ENCODE peak calls at places on chromosomes 1 and 21, in nine cellular contexts. One of them, this sample, is unnamed.

GRCh38 chr1:21289700-21290545 is at the start of gene ECE1:
- DNase-seq in HEK293T: peak
- DNase-seq in heart left ventricle: peak
- DNase-seq in mucosa of gallbladder: no peak
- DNase-seq in fibroblast of mammary gland: no peak
- DNase-seq in NCI-H1694: no peak
- DNase-seq in RWPE1: peak
- DNase-seq in neural crest cell: peak
- DNase-seq in activated CD8-positive, alpha-beta memory T cell treated with anti-CD3 and anti-CD28 coated beads for 4 hours: no peak
- DNase-seq in this sample: no peak

GRCh38 chr1:182113879-182114626 is 52.5 kb upstream of the ZNF648 start:
- DNase-seq in HEK293T: no peak
- DNase-seq in heart left ventricle: no peak
- DNase-seq in mucosa of gallbladder: no peak
- DNase-seq in fibroblast of mammary gland: no peak
- DNase-seq in NCI-H1694: no peak
- DNase-seq in RWPE1: no peak
- DNase-seq in neural crest cell: peak
- DNase-seq in activated CD8-positive, alpha-beta memory T cell treated with anti-CD3 and anti-CD28 coated beads for 4 hours: no peak
- DNase-seq in this sample: no peak

GRCh38 chr1:115929846-115930245 is 46.5 kb upstream of the SLC22A15 start:
- DNase-seq in HEK293T: no peak
- DNase-seq in heart left ventricle: no peak
- DNase-seq in mucosa of gallbladder: no peak
- DNase-seq in fibroblast of mammary gland: peak
- DNase-seq in NCI-H1694: no peak
- DNase-seq in RWPE1: peak
- DNase-seq in neural crest cell: no peak
- DNase-seq in activated CD8-positive, alpha-beta memory T cell treated with anti-CD3 and anti-CD28 coated beads for 4 hours: no peak
- DNase-seq in this sample: no peak

GRCh38 chr1:15406911-15407559 is 2.7 kb upstream of the EFHD2 start:
- DNase-seq in HEK293T: no peak
- DNase-seq in heart left ventricle: no peak
- DNase-seq in mucosa of gallbladder: no peak
- DNase-seq in fibroblast of mammary gland: peak
- DNase-seq in NCI-H1694: no peak
- DNase-seq in RWPE1: no peak
- DNase-seq in neural crest cell: no peak
- DNase-seq in activated CD8-positive, alpha-beta memory T cell treated with anti-CD3 and anti-CD28 coated beads for 4 hours: no peak
- DNase-seq in this sample: no peak

GRCh38 chr1:78303620-78304019 is 187.2 kb upstream of the PTGFR start:
- DNase-seq in HEK293T: no peak
- DNase-seq in heart left ventricle: no peak
- DNase-seq in mucosa of gallbladder: peak
- DNase-seq in fibroblast of mammary gland: peak
- DNase-seq in NCI-H1694: no peak
- DNase-seq in RWPE1: peak
- DNase-seq in neural crest cell: no peak
- DNase-seq in activated CD8-positive, alpha-beta memory T cell treated with anti-CD3 and anti-CD28 coated beads for 4 hours: no peak
- DNase-seq in this sample: peak

GRCh38 chr1:109201123-109201703 is 12.5 kb upstream of the SARS1 start:
- DNase-seq in HEK293T: peak
- DNase-seq in heart left ventricle: no peak
- DNase-seq in mucosa of gallbladder: peak
- DNase-seq in fibroblast of mammary gland: peak
- DNase-seq in NCI-H1694: peak
- DNase-seq in RWPE1: peak
- DNase-seq in neural crest cell: peak
- DNase-seq in activated CD8-positive, alpha-beta memory T cell treated with anti-CD3 and anti-CD28 coated beads for 4 hours: peak
- DNase-seq in this sample: no peak

GRCh38 chr1:192475970-192476369 is 99.6 kb upstream of the RGS1 start:
- DNase-seq in HEK293T: no peak
- DNase-seq in heart left ventricle: no peak
- DNase-seq in mucosa of gallbladder: no peak
- DNase-seq in fibroblast of mammary gland: no peak
- DNase-seq in NCI-H1694: no peak
- DNase-seq in RWPE1: no peak
- DNase-seq in neural crest cell: no peak
- DNase-seq in activated CD8-positive, alpha-beta memory T cell treated with anti-CD3 and anti-CD28 coated beads for 4 hours: no peak
- DNase-seq in this sample: no peak

GRCh38 chr1:234979316-234980223 is 149.1 kb downstream of the TOMM20 start:
- DNase-seq in HEK293T: no peak
- DNase-seq in heart left ventricle: no peak
- DNase-seq in mucosa of gallbladder: no peak
- DNase-seq in fibroblast of mammary gland: no peak
- DNase-seq in NCI-H1694: no peak
- DNase-seq in RWPE1: no peak
- DNase-seq in neural crest cell: no peak
- DNase-seq in activated CD8-positive, alpha-beta memory T cell treated with anti-CD3 and anti-CD28 coated beads for 4 hours: no peak
- DNase-seq in this sample: no peak

GRCh38 chr1:170225735-170226524 is 80.2 kb downstream of the NTMT2 start:
- DNase-seq in HEK293T: no peak
- DNase-seq in heart left ventricle: no peak
- DNase-seq in mucosa of gallbladder: no peak
- DNase-seq in fibroblast of mammary gland: no peak
- DNase-seq in NCI-H1694: no peak
- DNase-seq in RWPE1: no peak
- DNase-seq in neural crest cell: no peak
- DNase-seq in activated CD8-positive, alpha-beta memory T cell treated with anti-CD3 and anti-CD28 coated beads for 4 hours: no peak
- DNase-seq in this sample: no peak

GRCh38 chr21:26809745-26810144 is 35.5 kb downstream of the ADAMTS1 start:
- DNase-seq in HEK293T: no peak
- DNase-seq in heart left ventricle: no peak
- DNase-seq in mucosa of gallbladder: no peak
- DNase-seq in fibroblast of mammary gland: no peak
- DNase-seq in NCI-H1694: no peak
- DNase-seq in RWPE1: peak
- DNase-seq in neural crest cell: no peak
- DNase-seq in activated CD8-positive, alpha-beta memory T cell treated with anti-CD3 and anti-CD28 coated beads for 4 hours: no peak
- DNase-seq in this sample: no peak

GRCh38 chr1:99529002-99529401 is 116.9 kb upstream of the PALMD start:
- DNase-seq in HEK293T: no peak
- DNase-seq in heart left ventricle: no peak
- DNase-seq in mucosa of gallbladder: no peak
- DNase-seq in fibroblast of mammary gland: no peak
- DNase-seq in NCI-H1694: no peak
- DNase-seq in RWPE1: no peak
- DNase-seq in neural crest cell: no peak
- DNase-seq in activated CD8-positive, alpha-beta memory T cell treated with anti-CD3 and anti-CD28 coated beads for 4 hours: no peak
- DNase-seq in this sample: no peak

GRCh38 chr1:233327938-233328660 is 575 bp downstream of the MAP3K21 start:
- DNase-seq in HEK293T: peak
- DNase-seq in heart left ventricle: peak
- DNase-seq in mucosa of gallbladder: peak
- DNase-seq in fibroblast of mammary gland: no peak
- DNase-seq in NCI-H1694: no peak
- DNase-seq in RWPE1: peak
- DNase-seq in neural crest cell: no peak
- DNase-seq in activated CD8-positive, alpha-beta memory T cell treated with anti-CD3 and anti-CD28 coated beads for 4 hours: no peak
- DNase-seq in this sample: no peak

GRCh38 chr21:44440241-44441040 is 14.9 kb upstream of the LRRC3 start:
- DNase-seq in HEK293T: no peak
- DNase-seq in heart left ventricle: peak
- DNase-seq in mucosa of gallbladder: no peak
- DNase-seq in fibroblast of mammary gland: no peak
- DNase-seq in NCI-H1694: no peak
- DNase-seq in RWPE1: no peak
- DNase-seq in neural crest cell: no peak
- DNase-seq in activated CD8-positive, alpha-beta memory T cell treated with anti-CD3 and anti-CD28 coated beads for 4 hours: no peak
- DNase-seq in this sample: no peak

GRCh38 chr1:81158592-81158991 is 642.1 kb upstream of the ADGRL2 start:
- DNase-seq in HEK293T: no peak
- DNase-seq in heart left ventricle: no peak
- DNase-seq in mucosa of gallbladder: no peak
- DNase-seq in fibroblast of mammary gland: peak
- DNase-seq in NCI-H1694: no peak
- DNase-seq in RWPE1: no peak
- DNase-seq in neural crest cell: no peak
- DNase-seq in activated CD8-positive, alpha-beta memory T cell treated with anti-CD3 and anti-CD28 coated beads for 4 hours: no peak
- DNase-seq in this sample: no peak

GRCh38 chr1:92210701-92211100 is 7.0 kb upstream of the C1orf146 start:
- DNase-seq in HEK293T: no peak
- DNase-seq in heart left ventricle: no peak
- DNase-seq in mucosa of gallbladder: no peak
- DNase-seq in fibroblast of mammary gland: no peak
- DNase-seq in NCI-H1694: no peak
- DNase-seq in RWPE1: no peak
- DNase-seq in neural crest cell: no peak
- DNase-seq in activated CD8-positive, alpha-beta memory T cell treated with anti-CD3 and anti-CD28 coated beads for 4 hours: no peak
- DNase-seq in this sample: no peak

GRCh38 chr1:10189659-10190058 is 20.7 kb upstream of the KIF1B start:
- DNase-seq in HEK293T: no peak
- DNase-seq in heart left ventricle: no peak
- DNase-seq in mucosa of gallbladder: no peak
- DNase-seq in fibroblast of mammary gland: no peak
- DNase-seq in NCI-H1694: no peak
- DNase-seq in RWPE1: no peak
- DNase-seq in neural crest cell: no peak
- DNase-seq in activated CD8-positive, alpha-beta memory T cell treated with anti-CD3 and anti-CD28 coated beads for 4 hours: no peak
- DNase-seq in this sample: no peak

GRCh38 chr1:1539310-1540014 is 962 bp downstream of the TMEM240 start:
- DNase-seq in HEK293T: no peak
- DNase-seq in heart left ventricle: no peak
- DNase-seq in mucosa of gallbladder: no peak
- DNase-seq in fibroblast of mammary gland: peak
- DNase-seq in NCI-H1694: no peak
- DNase-seq in RWPE1: no peak
- DNase-seq in neural crest cell: no peak
- DNase-seq in activated CD8-positive, alpha-beta memory T cell treated with anti-CD3 and anti-CD28 coated beads for 4 hours: no peak
- DNase-seq in this sample: no peak

GRCh38 chr1:41282679-41283317 is 40.7 kb upstream of the SCMH1 start:
- DNase-seq in HEK293T: peak
- DNase-seq in heart left ventricle: no peak
- DNase-seq in mucosa of gallbladder: no peak
- DNase-seq in fibroblast of mammary gland: peak
- DNase-seq in NCI-H1694: no peak
- DNase-seq in RWPE1: peak
- DNase-seq in neural crest cell: peak
- DNase-seq in activated CD8-positive, alpha-beta memory T cell treated with anti-CD3 and anti-CD28 coated beads for 4 hours: no peak
- DNase-seq in this sample: no peak

GRCh38 chr1:65075123-65075976 is 72.7 kb upstream of the AK4 start:
- DNase-seq in HEK293T: peak
- DNase-seq in heart left ventricle: no peak
- DNase-seq in mucosa of gallbladder: peak
- DNase-seq in fibroblast of mammary gland: peak
- DNase-seq in NCI-H1694: peak
- DNase-seq in RWPE1: peak
- DNase-seq in neural crest cell: peak
- DNase-seq in activated CD8-positive, alpha-beta memory T cell treated with anti-CD3 and anti-CD28 coated beads for 4 hours: peak
- DNase-seq in this sample: peak

GRCh38 chr1:170619167-170620030 is 44.5 kb upstream of the PRRX1 start:
- DNase-seq in HEK293T: no peak
- DNase-seq in heart left ventricle: no peak
- DNase-seq in mucosa of gallbladder: peak
- DNase-seq in fibroblast of mammary gland: peak
- DNase-seq in NCI-H1694: no peak
- DNase-seq in RWPE1: no peak
- DNase-seq in neural crest cell: no peak
- DNase-seq in activated CD8-positive, alpha-beta memory T cell treated with anti-CD3 and anti-CD28 coated beads for 4 hours: no peak
- DNase-seq in this sample: peak

GRCh38 chr1:78370779-78371482 is 119.8 kb upstream of the PTGFR start:
- DNase-seq in HEK293T: no peak
- DNase-seq in heart left ventricle: no peak
- DNase-seq in mucosa of gallbladder: no peak
- DNase-seq in fibroblast of mammary gland: peak
- DNase-seq in NCI-H1694: no peak
- DNase-seq in RWPE1: no peak
- DNase-seq in neural crest cell: no peak
- DNase-seq in activated CD8-positive, alpha-beta memory T cell treated with anti-CD3 and anti-CD28 coated beads for 4 hours: no peak
- DNase-seq in this sample: no peak

GRCh38 chr1:208309771-208310170 is 65.6 kb upstream of the PLXNA2 start:
- DNase-seq in HEK293T: no peak
- DNase-seq in heart left ventricle: no peak
- DNase-seq in mucosa of gallbladder: no peak
- DNase-seq in fibroblast of mammary gland: no peak
- DNase-seq in NCI-H1694: no peak
- DNase-seq in RWPE1: no peak
- DNase-seq in neural crest cell: no peak
- DNase-seq in activated CD8-positive, alpha-beta memory T cell treated with anti-CD3 and anti-CD28 coated beads for 4 hours: no peak
- DNase-seq in this sample: no peak

GRCh38 chr1:119728007-119728406 is 16.3 kb downstream of the PHGDH start:
- DNase-seq in HEK293T: no peak
- DNase-seq in heart left ventricle: no peak
- DNase-seq in mucosa of gallbladder: no peak
- DNase-seq in fibroblast of mammary gland: no peak
- DNase-seq in NCI-H1694: no peak
- DNase-seq in RWPE1: no peak
- DNase-seq in neural crest cell: no peak
- DNase-seq in activated CD8-positive, alpha-beta memory T cell treated with anti-CD3 and anti-CD28 coated beads for 4 hours: no peak
- DNase-seq in this sample: no peak

GRCh38 chr1:4662723-4663122 is 8.3 kb downstream of the AJAP1 start:
- DNase-seq in HEK293T: no peak
- DNase-seq in heart left ventricle: no peak
- DNase-seq in mucosa of gallbladder: no peak
- DNase-seq in fibroblast of mammary gland: no peak
- DNase-seq in NCI-H1694: no peak
- DNase-seq in RWPE1: no peak
- DNase-seq in neural crest cell: no peak
- DNase-seq in activated CD8-positive, alpha-beta memory T cell treated with anti-CD3 and anti-CD28 coated beads for 4 hours: no peak
- DNase-seq in this sample: no peak

GRCh38 chr1:238960071-238960470 is 426.3 kb upstream of the CHRM3 start:
- DNase-seq in HEK293T: no peak
- DNase-seq in heart left ventricle: no peak
- DNase-seq in mucosa of gallbladder: no peak
- DNase-seq in fibroblast of mammary gland: peak
- DNase-seq in NCI-H1694: no peak
- DNase-seq in RWPE1: peak
- DNase-seq in neural crest cell: no peak
- DNase-seq in activated CD8-positive, alpha-beta memory T cell treated with anti-CD3 and anti-CD28 coated beads for 4 hours: no peak
- DNase-seq in this sample: no peak

GRCh38 chr1:48245106-48245505 is 22.6 kb downstream of the SLC5A9 start:
- DNase-seq in HEK293T: no peak
- DNase-seq in heart left ventricle: no peak
- DNase-seq in mucosa of gallbladder: no peak
- DNase-seq in fibroblast of mammary gland: no peak
- DNase-seq in NCI-H1694: no peak
- DNase-seq in RWPE1: no peak
- DNase-seq in neural crest cell: no peak
- DNase-seq in activated CD8-positive, alpha-beta memory T cell treated with anti-CD3 and anti-CD28 coated beads for 4 hours: no peak
- DNase-seq in this sample: no peak

GRCh38 chr21:29351691-29352090 is 53.0 kb downstream of the BACH1 start:
- DNase-seq in HEK293T: no peak
- DNase-seq in heart left ventricle: no peak
- DNase-seq in mucosa of gallbladder: no peak
- DNase-seq in fibroblast of mammary gland: no peak
- DNase-seq in NCI-H1694: no peak
- DNase-seq in RWPE1: no peak
- DNase-seq in neural crest cell: no peak
- DNase-seq in activated CD8-positive, alpha-beta memory T cell treated with anti-CD3 and anti-CD28 coated beads for 4 hours: no peak
- DNase-seq in this sample: no peak

GRCh38 chr21:43369124-43369523 is 57.8 kb downstream of the SIK1 start:
- DNase-seq in HEK293T: no peak
- DNase-seq in heart left ventricle: no peak
- DNase-seq in mucosa of gallbladder: no peak
- DNase-seq in fibroblast of mammary gland: peak
- DNase-seq in NCI-H1694: peak
- DNase-seq in RWPE1: no peak
- DNase-seq in neural crest cell: no peak
- DNase-seq in activated CD8-positive, alpha-beta memory T cell treated with anti-CD3 and anti-CD28 coated beads for 4 hours: no peak
- DNase-seq in this sample: peak

GRCh38 chr1:36532810-36533401 is 50.2 kb upstream of the CSF3R start:
- DNase-seq in HEK293T: no peak
- DNase-seq in heart left ventricle: no peak
- DNase-seq in mucosa of gallbladder: no peak
- DNase-seq in fibroblast of mammary gland: no peak
- DNase-seq in NCI-H1694: no peak
- DNase-seq in RWPE1: no peak
- DNase-seq in neural crest cell: no peak
- DNase-seq in activated CD8-positive, alpha-beta memory T cell treated with anti-CD3 and anti-CD28 coated beads for 4 hours: no peak
- DNase-seq in this sample: no peak

GRCh38 chr1:55472784-55473183 is 257.6 kb upstream of the USP24 start:
- DNase-seq in HEK293T: no peak
- DNase-seq in heart left ventricle: no peak
- DNase-seq in mucosa of gallbladder: no peak
- DNase-seq in fibroblast of mammary gland: peak
- DNase-seq in NCI-H1694: no peak
- DNase-seq in RWPE1: peak
- DNase-seq in neural crest cell: no peak
- DNase-seq in activated CD8-positive, alpha-beta memory T cell treated with anti-CD3 and anti-CD28 coated beads for 4 hours: no peak
- DNase-seq in this sample: no peak

GRCh38 chr1:184002071-184002470 is 35.5 kb downstream of the COLGALT2 start:
- DNase-seq in HEK293T: no peak
- DNase-seq in heart left ventricle: no peak
- DNase-seq in mucosa of gallbladder: peak
- DNase-seq in fibroblast of mammary gland: peak
- DNase-seq in NCI-H1694: no peak
- DNase-seq in RWPE1: peak
- DNase-seq in neural crest cell: no peak
- DNase-seq in activated CD8-positive, alpha-beta memory T cell treated with anti-CD3 and anti-CD28 coated beads for 4 hours: no peak
- DNase-seq in this sample: no peak

This sample was measured in gastrocnemius medialis.